ENCODE peak calls at places on chromosomes 6 and 20, in five cellular contexts. One of them, this sample, is unnamed.

GRCh38 chr20:37697314-37697713 is 3.5 kb downstream of the CTNNBL1 start:
- DNase-seq in stimulated activated CD8-positive, alpha-beta memory T cell treated with anti-CD3 and anti-CD28 coated beads, Interleukin-2, amount 100 ng/mL, for 48 hours: no peak
- DNase-seq in Calu3: no peak
- DNase-seq in naive thymus-derived CD8-positive, alpha-beta T cell: no peak
- DNase-seq in K562: no peak
- DNase-seq in this sample: no peak

GRCh38 chr20:33027769-33028751 is 3.4 kb upstream of the BPIFB6 start:
- DNase-seq in stimulated activated CD8-positive, alpha-beta memory T cell treated with anti-CD3 and anti-CD28 coated beads, Interleukin-2, amount 100 ng/mL, for 48 hours: no peak
- DNase-seq in Calu3: no peak
- DNase-seq in naive thymus-derived CD8-positive, alpha-beta T cell: no peak
- DNase-seq in K562: no peak
- DNase-seq in this sample: no peak

GRCh38 chr6:20266851-20267608 is 54.8 kb upstream of the MBOAT1 start:
- DNase-seq in stimulated activated CD8-positive, alpha-beta memory T cell treated with anti-CD3 and anti-CD28 coated beads, Interleukin-2, amount 100 ng/mL, for 48 hours: no peak
- DNase-seq in Calu3: peak
- DNase-seq in naive thymus-derived CD8-positive, alpha-beta T cell: no peak
- DNase-seq in K562: peak
- DNase-seq in this sample: no peak

GRCh38 chr20:47792021-47792618 is 6.8 kb upstream of the SULF2 start:
- DNase-seq in stimulated activated CD8-positive, alpha-beta memory T cell treated with anti-CD3 and anti-CD28 coated beads, Interleukin-2, amount 100 ng/mL, for 48 hours: no peak
- DNase-seq in Calu3: peak
- DNase-seq in naive thymus-derived CD8-positive, alpha-beta T cell: no peak
- DNase-seq in K562: no peak
- DNase-seq in this sample: peak

GRCh38 chr6:113433506-113433991 is 423.6 kb upstream of the MARCKS start:
- DNase-seq in stimulated activated CD8-positive, alpha-beta memory T cell treated with anti-CD3 and anti-CD28 coated beads, Interleukin-2, amount 100 ng/mL, for 48 hours: no peak
- DNase-seq in Calu3: peak
- DNase-seq in naive thymus-derived CD8-positive, alpha-beta T cell: no peak
- DNase-seq in K562: no peak
- DNase-seq in this sample: peak

GRCh38 chr6:44489912-44490604 is 102.6 kb downstream of the CDC5L start:
- DNase-seq in stimulated activated CD8-positive, alpha-beta memory T cell treated with anti-CD3 and anti-CD28 coated beads, Interleukin-2, amount 100 ng/mL, for 48 hours: no peak
- DNase-seq in Calu3: peak
- DNase-seq in naive thymus-derived CD8-positive, alpha-beta T cell: no peak
- DNase-seq in K562: no peak
- DNase-seq in this sample: no peak

GRCh38 chr6:157241411-157241979 is 81.8 kb downstream of the TMEM242 start:
- DNase-seq in stimulated activated CD8-positive, alpha-beta memory T cell treated with anti-CD3 and anti-CD28 coated beads, Interleukin-2, amount 100 ng/mL, for 48 hours: no peak
- DNase-seq in Calu3: peak
- DNase-seq in naive thymus-derived CD8-positive, alpha-beta T cell: no peak
- DNase-seq in K562: no peak
- DNase-seq in this sample: peak

GRCh38 chr6:115545410-115545986 is 515.2 kb downstream of the FRK start:
- DNase-seq in stimulated activated CD8-positive, alpha-beta memory T cell treated with anti-CD3 and anti-CD28 coated beads, Interleukin-2, amount 100 ng/mL, for 48 hours: no peak
- DNase-seq in Calu3: no peak
- DNase-seq in naive thymus-derived CD8-positive, alpha-beta T cell: no peak
- DNase-seq in K562: no peak
- DNase-seq in this sample: peak

GRCh38 chr20:33051333-33051732 is 2.4 kb upstream of the BPIFB3 start:
- DNase-seq in stimulated activated CD8-positive, alpha-beta memory T cell treated with anti-CD3 and anti-CD28 coated beads, Interleukin-2, amount 100 ng/mL, for 48 hours: no peak
- DNase-seq in Calu3: no peak
- DNase-seq in naive thymus-derived CD8-positive, alpha-beta T cell: no peak
- DNase-seq in K562: no peak
- DNase-seq in this sample: no peak

GRCh38 chr6:83594936-83595335 is 82.6 kb downstream of the PRSS35 start:
- DNase-seq in stimulated activated CD8-positive, alpha-beta memory T cell treated with anti-CD3 and anti-CD28 coated beads, Interleukin-2, amount 100 ng/mL, for 48 hours: no peak
- DNase-seq in Calu3: no peak
- DNase-seq in naive thymus-derived CD8-positive, alpha-beta T cell: no peak
- DNase-seq in K562: no peak
- DNase-seq in this sample: no peak

GRCh38 chr6:131015630-131016263 is 47.3 kb downstream of the EPB41L2 start:
- DNase-seq in stimulated activated CD8-positive, alpha-beta memory T cell treated with anti-CD3 and anti-CD28 coated beads, Interleukin-2, amount 100 ng/mL, for 48 hours: no peak
- DNase-seq in Calu3: no peak
- DNase-seq in naive thymus-derived CD8-positive, alpha-beta T cell: no peak
- DNase-seq in K562: no peak
- DNase-seq in this sample: no peak

GRCh38 chr20:35311409-35311808 is 19.2 kb upstream of the FAM83C start:
- DNase-seq in stimulated activated CD8-positive, alpha-beta memory T cell treated with anti-CD3 and anti-CD28 coated beads, Interleukin-2, amount 100 ng/mL, for 48 hours: peak
- DNase-seq in Calu3: peak
- DNase-seq in naive thymus-derived CD8-positive, alpha-beta T cell: no peak
- DNase-seq in K562: no peak
- DNase-seq in this sample: no peak

GRCh38 chr20:59788811-59789210 is 144.6 kb downstream of the SYCP2 start:
- DNase-seq in stimulated activated CD8-positive, alpha-beta memory T cell treated with anti-CD3 and anti-CD28 coated beads, Interleukin-2, amount 100 ng/mL, for 48 hours: no peak
- DNase-seq in Calu3: no peak
- DNase-seq in naive thymus-derived CD8-positive, alpha-beta T cell: no peak
- DNase-seq in K562: no peak
- DNase-seq in this sample: no peak

This sample was measured in kidney.